ENCODE peak calls at places on chromosomes 11 and 22, in ten cellular contexts. One of them, this sample, is unnamed.
A peak's percentile ranks its signal among the peaks of the same experiment; 100 is the strongest.

GRCh38 chr22:47604563-47604962 is 842.1 kb downstream of the TBC1D22A start:
- DNase-seq in effector memory CD4-positive, alpha-beta T cell: no peak
- DNase-seq in NCI-H1092: no peak
- DNase-seq in IMR-90: no peak
- DNase-seq in activated CD4-positive, CD25-positive, alpha-beta regulatory T cell: no peak
- DNase-seq in activated CD4-positive, alpha-beta T cell treated with anti-CD3 and anti-CD28 coated beads for 24 hours: no peak
- DNase-seq in activated naive CD4-positive, alpha-beta T cell treated with Interleukin-2 at 50 U/mL for 16 hours: no peak
- DNase-seq in T-helper 2 cell: no peak
- DNase-seq in adipocyte: no peak
- DNase-seq in GM04504: no peak
- DNase-seq in this sample: no peak

GRCh38 chr11:61297741-61298140 is 2.6 kb upstream of the VWCE start:
- DNase-seq in adipocyte: peak; percentile 86
- DNase-seq in effector memory CD4-positive, alpha-beta T cell: no peak
- DNase-seq in activated CD4-positive, CD25-positive, alpha-beta regulatory T cell: no peak
- DNase-seq in activated CD4-positive, alpha-beta T cell treated with anti-CD3 and anti-CD28 coated beads for 24 hours: no peak
- DNase-seq in NCI-H1092: no peak
- DNase-seq in activated naive CD4-positive, alpha-beta T cell treated with Interleukin-2 at 50 U/mL for 16 hours: no peak
- DNase-seq in T-helper 2 cell: no peak
- DNase-seq in GM04504: peak; percentile 65
- DNase-seq in IMR-90: peak; percentile 91
- DNase-seq in this sample: no peak

GRCh38 chr22:24421428-24421931 is 5.9 kb upstream of the ADORA2A start:
- DNase-seq in adipocyte: no peak
- DNase-seq in T-helper 2 cell: no peak
- DNase-seq in GM04504: no peak
- DNase-seq in activated CD4-positive, alpha-beta T cell treated with anti-CD3 and anti-CD28 coated beads for 24 hours: no peak
- DNase-seq in activated CD4-positive, CD25-positive, alpha-beta regulatory T cell: no peak
- DNase-seq in activated naive CD4-positive, alpha-beta T cell treated with Interleukin-2 at 50 U/mL for 16 hours: peak; percentile 25
- DNase-seq in effector memory CD4-positive, alpha-beta T cell: no peak
- DNase-seq in NCI-H1092: no peak
- DNase-seq in IMR-90: no peak
- DNase-seq in this sample: no peak

GRCh38 chr22:19066531-19067271 is 55.5 kb downstream of the DGCR2 start:
- DNase-seq in activated naive CD4-positive, alpha-beta T cell treated with Interleukin-2 at 50 U/mL for 16 hours: no peak
- DNase-seq in activated CD4-positive, alpha-beta T cell treated with anti-CD3 and anti-CD28 coated beads for 24 hours: no peak
- DNase-seq in effector memory CD4-positive, alpha-beta T cell: no peak
- DNase-seq in adipocyte: peak; percentile 53
- DNase-seq in T-helper 2 cell: no peak
- DNase-seq in activated CD4-positive, CD25-positive, alpha-beta regulatory T cell: no peak
- DNase-seq in IMR-90: peak; percentile 83
- DNase-seq in NCI-H1092: no peak
- DNase-seq in GM04504: peak; percentile 58
- DNase-seq in this sample: no peak

GRCh38 chr11:14413307-14414072 is 54.5 kb upstream of the RRAS2 start:
- DNase-seq in NCI-H1092: no peak
- DNase-seq in T-helper 2 cell: no peak
- DNase-seq in activated CD4-positive, CD25-positive, alpha-beta regulatory T cell: no peak
- DNase-seq in adipocyte: peak; percentile 77
- DNase-seq in GM04504: peak; percentile 40
- DNase-seq in effector memory CD4-positive, alpha-beta T cell: no peak
- DNase-seq in activated CD4-positive, alpha-beta T cell treated with anti-CD3 and anti-CD28 coated beads for 24 hours: no peak
- DNase-seq in activated naive CD4-positive, alpha-beta T cell treated with Interleukin-2 at 50 U/mL for 16 hours: no peak
- DNase-seq in IMR-90: peak; percentile 58
- DNase-seq in this sample: no peak

GRCh38 chr11:76919887-76920746 is 59.4 kb downstream of the ACER3 start:
- DNase-seq in T-helper 2 cell: peak; percentile 1
- DNase-seq in activated CD4-positive, alpha-beta T cell treated with anti-CD3 and anti-CD28 coated beads for 24 hours: peak; percentile 19
- DNase-seq in adipocyte: peak; percentile 95
- DNase-seq in activated CD4-positive, CD25-positive, alpha-beta regulatory T cell: no peak
- DNase-seq in IMR-90: peak; percentile 81
- DNase-seq in NCI-H1092: peak; percentile 90
- DNase-seq in GM04504: peak; percentile 67
- DNase-seq in activated naive CD4-positive, alpha-beta T cell treated with Interleukin-2 at 50 U/mL for 16 hours: peak; percentile 32
- DNase-seq in effector memory CD4-positive, alpha-beta T cell: peak; percentile 31
- DNase-seq in this sample: peak; percentile 28

GRCh38 chr22:48456449-48456848 is 1371.2 kb downstream of the BRD1 start:
- DNase-seq in IMR-90: no peak
- DNase-seq in T-helper 2 cell: no peak
- DNase-seq in GM04504: peak; percentile 9
- DNase-seq in NCI-H1092: no peak
- DNase-seq in effector memory CD4-positive, alpha-beta T cell: no peak
- DNase-seq in activated CD4-positive, CD25-positive, alpha-beta regulatory T cell: no peak
- DNase-seq in activated CD4-positive, alpha-beta T cell treated with anti-CD3 and anti-CD28 coated beads for 24 hours: no peak
- DNase-seq in activated naive CD4-positive, alpha-beta T cell treated with Interleukin-2 at 50 U/mL for 16 hours: no peak
- DNase-seq in adipocyte: no peak
- DNase-seq in this sample: no peak

GRCh38 chr11:108516125-108516524 is 17.9 kb upstream of the POGLUT3 start:
- DNase-seq in activated CD4-positive, CD25-positive, alpha-beta regulatory T cell: no peak
- DNase-seq in NCI-H1092: no peak
- DNase-seq in adipocyte: no peak
- DNase-seq in GM04504: no peak
- DNase-seq in effector memory CD4-positive, alpha-beta T cell: no peak
- DNase-seq in T-helper 2 cell: no peak
- DNase-seq in activated naive CD4-positive, alpha-beta T cell treated with Interleukin-2 at 50 U/mL for 16 hours: no peak
- DNase-seq in activated CD4-positive, alpha-beta T cell treated with anti-CD3 and anti-CD28 coated beads for 24 hours: no peak
- DNase-seq in IMR-90: no peak
- DNase-seq in this sample: no peak

GRCh38 chr22:46229701-46230100 is 20.4 kb downstream of the CDPF1 start:
- DNase-seq in GM04504: no peak
- DNase-seq in NCI-H1092: no peak
- DNase-seq in adipocyte: peak; percentile 79
- DNase-seq in activated CD4-positive, CD25-positive, alpha-beta regulatory T cell: no peak
- DNase-seq in activated naive CD4-positive, alpha-beta T cell treated with Interleukin-2 at 50 U/mL for 16 hours: no peak
- DNase-seq in effector memory CD4-positive, alpha-beta T cell: no peak
- DNase-seq in activated CD4-positive, alpha-beta T cell treated with anti-CD3 and anti-CD28 coated beads for 24 hours: no peak
- DNase-seq in IMR-90: peak; percentile 43
- DNase-seq in T-helper 2 cell: no peak
- DNase-seq in this sample: no peak

GRCh38 chr11:69218946-69219720 is 63.4 kb downstream of the SMIM38 start:
- DNase-seq in GM04504: no peak
- DNase-seq in T-helper 2 cell: no peak
- DNase-seq in IMR-90: no peak
- DNase-seq in activated CD4-positive, alpha-beta T cell treated with anti-CD3 and anti-CD28 coated beads for 24 hours: no peak
- DNase-seq in activated CD4-positive, CD25-positive, alpha-beta regulatory T cell: no peak
- DNase-seq in NCI-H1092: no peak
- DNase-seq in effector memory CD4-positive, alpha-beta T cell: no peak
- DNase-seq in activated naive CD4-positive, alpha-beta T cell treated with Interleukin-2 at 50 U/mL for 16 hours: no peak
- DNase-seq in adipocyte: no peak
- DNase-seq in this sample: no peak

This sample was measured in hypothalamus.